ENCODE peak calls at places on chromosomes 3 and 15, in ten cellular contexts. One of them, this sample, is unnamed.

GRCh38 chr15:70182858-70183695 is 85.4 kb upstream of the TLE3 start:
- DNase-seq in ACHN: peak
- DNase-seq in HTR-8/SVneo: no peak
- DNase-seq in activated T-cell treated with anti-CD3 and anti-CD28 coated beads, Interleukin-2, amount 50 U/mL, for 24 hours: no peak
- DNase-seq in GM23338: peak
- DNase-seq in kidney epithelial cell: no peak
- DNase-seq in stimulated activated CD8-positive, alpha-beta memory T cell treated with anti-CD3 and anti-CD28 coated beads, Interleukin-2, amount 100 ng/mL, for 48 hours: no peak
- DNase-seq in NCI-H1092 treated with DMSO at 0.1 percent for 48 hours: no peak
- DNase-seq in body of pancreas: no peak
- DNase-seq in mesendoderm: peak
- DNase-seq in this sample: no peak

GRCh38 chr3:17045705-17046104 is 160.9 kb downstream of the PLCL2 start:
- DNase-seq in ACHN: no peak
- DNase-seq in HTR-8/SVneo: no peak
- DNase-seq in activated T-cell treated with anti-CD3 and anti-CD28 coated beads, Interleukin-2, amount 50 U/mL, for 24 hours: no peak
- DNase-seq in GM23338: no peak
- DNase-seq in kidney epithelial cell: no peak
- DNase-seq in stimulated activated CD8-positive, alpha-beta memory T cell treated with anti-CD3 and anti-CD28 coated beads, Interleukin-2, amount 100 ng/mL, for 48 hours: no peak
- DNase-seq in NCI-H1092 treated with DMSO at 0.1 percent for 48 hours: no peak
- DNase-seq in body of pancreas: no peak
- DNase-seq in mesendoderm: no peak
- DNase-seq in this sample: no peak

GRCh38 chr3:112446343-112446742 is 52.9 kb downstream of the BTLA start:
- DNase-seq in ACHN: no peak
- DNase-seq in HTR-8/SVneo: no peak
- DNase-seq in activated T-cell treated with anti-CD3 and anti-CD28 coated beads, Interleukin-2, amount 50 U/mL, for 24 hours: no peak
- DNase-seq in GM23338: no peak
- DNase-seq in kidney epithelial cell: peak
- DNase-seq in stimulated activated CD8-positive, alpha-beta memory T cell treated with anti-CD3 and anti-CD28 coated beads, Interleukin-2, amount 100 ng/mL, for 48 hours: no peak
- DNase-seq in NCI-H1092 treated with DMSO at 0.1 percent for 48 hours: no peak
- DNase-seq in body of pancreas: no peak
- DNase-seq in mesendoderm: peak
- DNase-seq in this sample: no peak

GRCh38 chr15:67685008-67685599 is 140.2 kb upstream of the SKOR1 start:
- DNase-seq in ACHN: peak
- DNase-seq in HTR-8/SVneo: no peak
- DNase-seq in activated T-cell treated with anti-CD3 and anti-CD28 coated beads, Interleukin-2, amount 50 U/mL, for 24 hours: no peak
- DNase-seq in GM23338: peak
- DNase-seq in kidney epithelial cell: no peak
- DNase-seq in stimulated activated CD8-positive, alpha-beta memory T cell treated with anti-CD3 and anti-CD28 coated beads, Interleukin-2, amount 100 ng/mL, for 48 hours: no peak
- DNase-seq in NCI-H1092 treated with DMSO at 0.1 percent for 48 hours: peak
- DNase-seq in body of pancreas: no peak
- DNase-seq in mesendoderm: peak
- DNase-seq in this sample: no peak

GRCh38 chr3:98021821-98022220 is 13.3 kb downstream of the GABRR3 start:
- DNase-seq in ACHN: no peak
- DNase-seq in HTR-8/SVneo: no peak
- DNase-seq in activated T-cell treated with anti-CD3 and anti-CD28 coated beads, Interleukin-2, amount 50 U/mL, for 24 hours: no peak
- DNase-seq in GM23338: no peak
- DNase-seq in kidney epithelial cell: no peak
- DNase-seq in stimulated activated CD8-positive, alpha-beta memory T cell treated with anti-CD3 and anti-CD28 coated beads, Interleukin-2, amount 100 ng/mL, for 48 hours: no peak
- DNase-seq in NCI-H1092 treated with DMSO at 0.1 percent for 48 hours: no peak
- DNase-seq in body of pancreas: no peak
- DNase-seq in mesendoderm: no peak
- DNase-seq in this sample: no peak

GRCh38 chr3:61236556-61236955 is 14.7 kb downstream of the FHIT start:
- DNase-seq in ACHN: no peak
- DNase-seq in HTR-8/SVneo: no peak
- DNase-seq in activated T-cell treated with anti-CD3 and anti-CD28 coated beads, Interleukin-2, amount 50 U/mL, for 24 hours: no peak
- DNase-seq in GM23338: no peak
- DNase-seq in kidney epithelial cell: no peak
- DNase-seq in stimulated activated CD8-positive, alpha-beta memory T cell treated with anti-CD3 and anti-CD28 coated beads, Interleukin-2, amount 100 ng/mL, for 48 hours: no peak
- DNase-seq in NCI-H1092 treated with DMSO at 0.1 percent for 48 hours: no peak
- DNase-seq in body of pancreas: no peak
- DNase-seq in mesendoderm: peak
- DNase-seq in this sample: no peak

GRCh38 chr3:193831495-193832455 is 238.8 kb downstream of the OPA1 start:
- DNase-seq in ACHN: peak
- DNase-seq in HTR-8/SVneo: no peak
- DNase-seq in activated T-cell treated with anti-CD3 and anti-CD28 coated beads, Interleukin-2, amount 50 U/mL, for 24 hours: no peak
- DNase-seq in GM23338: no peak
- DNase-seq in kidney epithelial cell: peak
- DNase-seq in stimulated activated CD8-positive, alpha-beta memory T cell treated with anti-CD3 and anti-CD28 coated beads, Interleukin-2, amount 100 ng/mL, for 48 hours: no peak
- DNase-seq in NCI-H1092 treated with DMSO at 0.1 percent for 48 hours: peak
- DNase-seq in body of pancreas: peak
- DNase-seq in mesendoderm: no peak
- DNase-seq in this sample: no peak

GRCh38 chr3:49020335-49021212 is 1.3 kb upstream of the NDUFAF3 start:
- DNase-seq in ACHN: peak
- DNase-seq in HTR-8/SVneo: no peak
- DNase-seq in activated T-cell treated with anti-CD3 and anti-CD28 coated beads, Interleukin-2, amount 50 U/mL, for 24 hours: peak
- DNase-seq in GM23338: peak
- DNase-seq in kidney epithelial cell: no peak
- DNase-seq in stimulated activated CD8-positive, alpha-beta memory T cell treated with anti-CD3 and anti-CD28 coated beads, Interleukin-2, amount 100 ng/mL, for 48 hours: no peak
- DNase-seq in NCI-H1092 treated with DMSO at 0.1 percent for 48 hours: no peak
- DNase-seq in body of pancreas: peak
- DNase-seq in mesendoderm: peak
- DNase-seq in this sample: no peak

GRCh38 chr15:81155375-81156218 is 21.5 kb downstream of the CFAP161 start:
- DNase-seq in ACHN: peak
- DNase-seq in HTR-8/SVneo: peak
- DNase-seq in activated T-cell treated with anti-CD3 and anti-CD28 coated beads, Interleukin-2, amount 50 U/mL, for 24 hours: no peak
- DNase-seq in GM23338: peak
- DNase-seq in kidney epithelial cell: no peak
- DNase-seq in stimulated activated CD8-positive, alpha-beta memory T cell treated with anti-CD3 and anti-CD28 coated beads, Interleukin-2, amount 100 ng/mL, for 48 hours: no peak
- DNase-seq in NCI-H1092 treated with DMSO at 0.1 percent for 48 hours: peak
- DNase-seq in body of pancreas: peak
- DNase-seq in mesendoderm: peak
- DNase-seq in this sample: peak

GRCh38 chr15:28901987-28902745 is 16.4 kb downstream of the APBA2 start:
- DNase-seq in ACHN: peak
- DNase-seq in HTR-8/SVneo: no peak
- DNase-seq in activated T-cell treated with anti-CD3 and anti-CD28 coated beads, Interleukin-2, amount 50 U/mL, for 24 hours: peak
- DNase-seq in GM23338: peak
- DNase-seq in kidney epithelial cell: no peak
- DNase-seq in stimulated activated CD8-positive, alpha-beta memory T cell treated with anti-CD3 and anti-CD28 coated beads, Interleukin-2, amount 100 ng/mL, for 48 hours: no peak
- DNase-seq in NCI-H1092 treated with DMSO at 0.1 percent for 48 hours: no peak
- DNase-seq in body of pancreas: no peak
- DNase-seq in mesendoderm: peak
- DNase-seq in this sample: no peak

GRCh38 chr3:67804089-67804488 is 149.7 kb upstream of the SUCLG2 start:
- DNase-seq in ACHN: no peak
- DNase-seq in HTR-8/SVneo: no peak
- DNase-seq in activated T-cell treated with anti-CD3 and anti-CD28 coated beads, Interleukin-2, amount 50 U/mL, for 24 hours: no peak
- DNase-seq in GM23338: peak
- DNase-seq in kidney epithelial cell: no peak
- DNase-seq in stimulated activated CD8-positive, alpha-beta memory T cell treated with anti-CD3 and anti-CD28 coated beads, Interleukin-2, amount 100 ng/mL, for 48 hours: no peak
- DNase-seq in NCI-H1092 treated with DMSO at 0.1 percent for 48 hours: no peak
- DNase-seq in body of pancreas: no peak
- DNase-seq in mesendoderm: peak
- DNase-seq in this sample: no peak

GRCh38 chr3:124504332-124505059 is 225.8 kb upstream of the UMPS start:
- DNase-seq in ACHN: no peak
- DNase-seq in HTR-8/SVneo: no peak
- DNase-seq in activated T-cell treated with anti-CD3 and anti-CD28 coated beads, Interleukin-2, amount 50 U/mL, for 24 hours: no peak
- DNase-seq in GM23338: no peak
- DNase-seq in kidney epithelial cell: no peak
- DNase-seq in stimulated activated CD8-positive, alpha-beta memory T cell treated with anti-CD3 and anti-CD28 coated beads, Interleukin-2, amount 100 ng/mL, for 48 hours: no peak
- DNase-seq in NCI-H1092 treated with DMSO at 0.1 percent for 48 hours: peak
- DNase-seq in body of pancreas: peak
- DNase-seq in mesendoderm: no peak
- DNase-seq in this sample: no peak

GRCh38 chr3:122760457-122761271 is 33.0 kb downstream of the HSPBAP1 start:
- DNase-seq in ACHN: peak
- DNase-seq in HTR-8/SVneo: no peak
- DNase-seq in activated T-cell treated with anti-CD3 and anti-CD28 coated beads, Interleukin-2, amount 50 U/mL, for 24 hours: no peak
- DNase-seq in GM23338: peak
- DNase-seq in kidney epithelial cell: no peak
- DNase-seq in stimulated activated CD8-positive, alpha-beta memory T cell treated with anti-CD3 and anti-CD28 coated beads, Interleukin-2, amount 100 ng/mL, for 48 hours: no peak
- DNase-seq in NCI-H1092 treated with DMSO at 0.1 percent for 48 hours: no peak
- DNase-seq in body of pancreas: peak
- DNase-seq in mesendoderm: peak
- DNase-seq in this sample: peak

GRCh38 chr3:72997421-72997961 is 880 bp downstream of the PPP4R2 start:
- DNase-seq in ACHN: peak
- DNase-seq in HTR-8/SVneo: peak
- DNase-seq in activated T-cell treated with anti-CD3 and anti-CD28 coated beads, Interleukin-2, amount 50 U/mL, for 24 hours: no peak
- DNase-seq in GM23338: peak
- DNase-seq in kidney epithelial cell: peak
- DNase-seq in stimulated activated CD8-positive, alpha-beta memory T cell treated with anti-CD3 and anti-CD28 coated beads, Interleukin-2, amount 100 ng/mL, for 48 hours: no peak
- DNase-seq in NCI-H1092 treated with DMSO at 0.1 percent for 48 hours: peak
- DNase-seq in body of pancreas: peak
- DNase-seq in mesendoderm: peak
- DNase-seq in this sample: peak

GRCh38 chr3:196166741-196167140 is 44.5 kb downstream of the ZDHHC19 start:
- DNase-seq in ACHN: no peak
- DNase-seq in HTR-8/SVneo: no peak
- DNase-seq in activated T-cell treated with anti-CD3 and anti-CD28 coated beads, Interleukin-2, amount 50 U/mL, for 24 hours: no peak
- DNase-seq in GM23338: no peak
- DNase-seq in kidney epithelial cell: no peak
- DNase-seq in stimulated activated CD8-positive, alpha-beta memory T cell treated with anti-CD3 and anti-CD28 coated beads, Interleukin-2, amount 100 ng/mL, for 48 hours: peak
- DNase-seq in NCI-H1092 treated with DMSO at 0.1 percent for 48 hours: no peak
- DNase-seq in body of pancreas: no peak
- DNase-seq in mesendoderm: no peak
- DNase-seq in this sample: no peak

GRCh38 chr3:123605789-123606234 is 21.0 kb upstream of the HACD2 start:
- DNase-seq in ACHN: peak
- DNase-seq in HTR-8/SVneo: peak
- DNase-seq in activated T-cell treated with anti-CD3 and anti-CD28 coated beads, Interleukin-2, amount 50 U/mL, for 24 hours: no peak
- DNase-seq in GM23338: peak
- DNase-seq in kidney epithelial cell: no peak
- DNase-seq in stimulated activated CD8-positive, alpha-beta memory T cell treated with anti-CD3 and anti-CD28 coated beads, Interleukin-2, amount 100 ng/mL, for 48 hours: no peak
- DNase-seq in NCI-H1092 treated with DMSO at 0.1 percent for 48 hours: no peak
- DNase-seq in body of pancreas: peak
- DNase-seq in mesendoderm: peak
- DNase-seq in this sample: peak

GRCh38 chr3:131735121-131735520 is 232.3 kb upstream of the MRPL3 start:
- DNase-seq in ACHN: no peak
- DNase-seq in HTR-8/SVneo: no peak
- DNase-seq in activated T-cell treated with anti-CD3 and anti-CD28 coated beads, Interleukin-2, amount 50 U/mL, for 24 hours: no peak
- DNase-seq in GM23338: no peak
- DNase-seq in kidney epithelial cell: no peak
- DNase-seq in stimulated activated CD8-positive, alpha-beta memory T cell treated with anti-CD3 and anti-CD28 coated beads, Interleukin-2, amount 100 ng/mL, for 48 hours: no peak
- DNase-seq in NCI-H1092 treated with DMSO at 0.1 percent for 48 hours: no peak
- DNase-seq in body of pancreas: no peak
- DNase-seq in mesendoderm: no peak
- DNase-seq in this sample: no peak

GRCh38 chr3:146705205-146705604 is 100.1 kb upstream of the PLSCR5 start:
- DNase-seq in ACHN: no peak
- DNase-seq in HTR-8/SVneo: no peak
- DNase-seq in activated T-cell treated with anti-CD3 and anti-CD28 coated beads, Interleukin-2, amount 50 U/mL, for 24 hours: no peak
- DNase-seq in GM23338: no peak
- DNase-seq in kidney epithelial cell: no peak
- DNase-seq in stimulated activated CD8-positive, alpha-beta memory T cell treated with anti-CD3 and anti-CD28 coated beads, Interleukin-2, amount 100 ng/mL, for 48 hours: no peak
- DNase-seq in NCI-H1092 treated with DMSO at 0.1 percent for 48 hours: no peak
- DNase-seq in body of pancreas: no peak
- DNase-seq in mesendoderm: peak
- DNase-seq in this sample: no peak

This sample was measured in LoVo.